ENCODE peak calls at places on chromosomes 4 and X, in eight cellular contexts. P is gastrocnemius medialis; Z is WTC11; Q is cardiac muscle cell; F is AG10803; H is fibroblast of lung; Y is CD8-positive, alpha-beta T cell; M is breast epithelium. O is an unnamed sample.

GRCh38 chrX:10296581-10296980 is 139.8 kb downstream of the CLCN4 start:
- DNase-seq in H (peak), P (no peak), Q (peak), F (peak), Y (no peak), M (no peak), Z (no peak), O (no peak)

GRCh38 chr4:167587361-167587760 is 353.1 kb upstream of the SPOCK3 start:
- DNase-seq in Y (no peak), F (no peak), Z (no peak), M (no peak), H (no peak), Q (no peak), P (no peak), O (no peak)

GRCh38 chr4:147760695-147761094 is 28.8 kb downstream of the ARHGAP10 start:
- DNase-seq in H (no peak), M (peak), F (no peak), Y (no peak), Z (no peak), P (no peak), Q (no peak), O (no peak)

GRCh38 chrX:30865020-30865419 is 24.0 kb downstream of the TAB3 start:
- DNase-seq in Z (peak), F (no peak), Y (no peak), M (no peak), H (no peak), P (no peak), Q (peak), O (no peak)

GRCh38 chr4:2793578-2793919 is 664 bp downstream of the SH3BP2 start:
- DNase-seq in Q (peak), P (no peak), F (peak), H (peak), Z (peak), M (no peak), Y (no peak), O (no peak)

GRCh38 chr4:179447308-179447707 is 2005.1 kb upstream of the AGA start:
- DNase-seq in H (peak), Y (no peak), Z (no peak), M (no peak), P (no peak), F (no peak), Q (no peak), O (no peak)

GRCh38 chr4:121749225-121749624 is 15.7 kb downstream of the SMIM43 start:
- DNase-seq in P (no peak), Z (peak), F (no peak), H (no peak), M (no peak), Q (no peak), Y (no peak), O (no peak)

GRCh38 chrX:134144231-134144630 is 92.8 kb upstream of the CCDC160 start:
- DNase-seq in P (no peak), M (no peak), F (no peak), Y (no peak), H (peak), Q (peak), Z (no peak), O (no peak)

GRCh38 chrX:96436105-96436504 is 248.5 kb upstream of the DIAPH2 start:
- DNase-seq in M (no peak), F (peak), H (peak), Q (peak), Z (no peak), P (no peak), Y (no peak), O (no peak)

GRCh38 chr4:151659631-151660030 is 101.2 kb downstream of the GATB start:
- DNase-seq in P (peak), Q (no peak), H (no peak), Y (no peak), Z (no peak), F (peak), M (no peak), O (no peak)

GRCh38 chr4:82043081-82043808 is 330.5 kb downstream of the HNRNPD start:
- DNase-seq in Q (peak), P (no peak), H (no peak), Z (peak), M (no peak), F (no peak), Y (no peak), O (no peak)

GRCh38 chr4:22653752-22654151 is 39.0 kb upstream of the GBA3 start:
- DNase-seq in H (no peak), Y (no peak), M (no peak), P (no peak), Z (no peak), F (no peak), Q (no peak), O (no peak)

GRCh38 chr4:22730049-22730448 is 37.3 kb downstream of the GBA3 start:
- DNase-seq in P (no peak), Y (no peak), H (no peak), M (no peak), Q (no peak), Z (no peak), F (no peak), O (no peak)

GRCh38 chr4:1928356-1929235 is 57.4 kb downstream of the NSD2 start:
- DNase-seq in M (no peak), Z (no peak), Q (no peak), P (no peak), H (no peak), F (no peak), Y (no peak), O (no peak)

GRCh38 chr4:123546123-123546654 is 149.6 kb downstream of the SPRY1 start:
- DNase-seq in Z (no peak), F (no peak), M (no peak), P (no peak), Y (no peak), Q (no peak), H (no peak), O (no peak)

GRCh38 chr4:123631699-123632098 is 235.1 kb downstream of the SPRY1 start:
- DNase-seq in H (no peak), Q (peak), Y (no peak), M (no peak), Z (no peak), P (no peak), F (peak), O (no peak)

GRCh38 chr4:81455895-81456294 is 15.8 kb downstream of the RASGEF1B start:
- DNase-seq in P (no peak), Q (no peak), Y (no peak), H (no peak), M (no peak), Z (no peak), F (no peak), O (no peak)

GRCh38 chrX:41558531-41558930 is 111.4 kb downstream of the NYX start:
- DNase-seq in Q (peak), Z (no peak), P (no peak), H (peak), M (no peak), Y (no peak), F (peak), O (no peak)

GRCh38 chrX:9436812-9437211 is 28.0 kb upstream of the TBL1X start:
- DNase-seq in H (no peak), F (no peak), Z (no peak), Y (no peak), M (no peak), P (no peak), Q (no peak), O (no peak)

GRCh38 chr4:8702020-8702495 is 109.5 kb downstream of the CPZ start:
- DNase-seq in H (no peak), Y (no peak), P (no peak), Z (no peak), M (no peak), F (no peak), Q (no peak), O (peak)

GRCh38 chr4:94158883-94159282 is 48.8 kb upstream of the SMARCAD1 start:
- DNase-seq in Y (no peak), M (no peak), Q (no peak), F (no peak), Z (no peak), H (no peak), P (no peak), O (no peak)

DNA sequence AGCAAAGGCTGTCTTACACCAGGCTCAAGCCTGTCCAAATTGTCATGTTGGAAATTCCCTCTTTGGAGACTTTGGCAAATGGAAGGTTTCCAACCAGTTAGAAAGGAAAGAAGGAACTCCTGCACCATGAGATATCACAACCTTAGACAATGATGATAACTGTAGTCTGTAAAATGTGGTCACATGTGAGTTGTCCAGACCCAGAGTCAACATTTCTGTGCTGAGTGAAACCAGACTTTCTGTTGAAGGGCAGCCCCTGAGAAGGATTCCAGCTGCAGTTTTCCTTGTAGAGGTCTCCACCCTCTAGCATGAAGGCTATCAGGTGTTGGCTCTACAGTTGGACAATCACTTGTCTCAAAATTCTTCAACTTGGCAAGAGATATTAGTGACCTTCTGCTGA is 82.4 kb downstream of the SOX3 start:
- DNase-seq in P (no peak), M (no peak), Z (no peak), Q (no peak), F (no peak), Y (no peak), H (no peak), O (no peak)
- TF ChIP-seq CTCF in P (no peak), M (no peak), Z (no peak), Q (no peak), F (no peak), Y (no peak), H (no peak), O (no peak)

DNA sequence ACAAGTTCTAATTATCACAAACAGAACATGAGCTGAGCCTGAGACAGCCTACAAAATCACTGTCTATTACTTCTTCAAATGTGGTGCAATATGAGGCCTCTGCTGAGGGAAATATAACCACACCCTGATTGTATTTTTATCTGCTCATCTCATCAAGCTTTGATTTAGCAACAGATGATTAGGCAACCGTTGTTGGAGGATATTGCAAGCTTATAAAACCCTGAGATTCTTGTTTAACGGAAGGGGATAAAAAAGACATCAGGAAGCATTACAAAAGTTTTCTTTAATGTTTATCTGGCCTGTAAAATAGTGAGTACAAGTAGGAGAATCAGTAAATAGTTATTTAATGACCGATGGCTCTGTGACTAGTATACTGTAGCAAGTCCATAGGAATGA is 108.5 kb downstream of the ZNF330 start:
- DNase-seq in Z (no peak), Q (peak), H (peak), Y (no peak), M (no peak), P (peak), F (peak), O (no peak)
- TF ChIP-seq CTCF in Z (no peak), Q (no peak), H (no peak), Y (no peak), M (no peak), P (no peak), F (no peak), O (no peak)

DNA sequence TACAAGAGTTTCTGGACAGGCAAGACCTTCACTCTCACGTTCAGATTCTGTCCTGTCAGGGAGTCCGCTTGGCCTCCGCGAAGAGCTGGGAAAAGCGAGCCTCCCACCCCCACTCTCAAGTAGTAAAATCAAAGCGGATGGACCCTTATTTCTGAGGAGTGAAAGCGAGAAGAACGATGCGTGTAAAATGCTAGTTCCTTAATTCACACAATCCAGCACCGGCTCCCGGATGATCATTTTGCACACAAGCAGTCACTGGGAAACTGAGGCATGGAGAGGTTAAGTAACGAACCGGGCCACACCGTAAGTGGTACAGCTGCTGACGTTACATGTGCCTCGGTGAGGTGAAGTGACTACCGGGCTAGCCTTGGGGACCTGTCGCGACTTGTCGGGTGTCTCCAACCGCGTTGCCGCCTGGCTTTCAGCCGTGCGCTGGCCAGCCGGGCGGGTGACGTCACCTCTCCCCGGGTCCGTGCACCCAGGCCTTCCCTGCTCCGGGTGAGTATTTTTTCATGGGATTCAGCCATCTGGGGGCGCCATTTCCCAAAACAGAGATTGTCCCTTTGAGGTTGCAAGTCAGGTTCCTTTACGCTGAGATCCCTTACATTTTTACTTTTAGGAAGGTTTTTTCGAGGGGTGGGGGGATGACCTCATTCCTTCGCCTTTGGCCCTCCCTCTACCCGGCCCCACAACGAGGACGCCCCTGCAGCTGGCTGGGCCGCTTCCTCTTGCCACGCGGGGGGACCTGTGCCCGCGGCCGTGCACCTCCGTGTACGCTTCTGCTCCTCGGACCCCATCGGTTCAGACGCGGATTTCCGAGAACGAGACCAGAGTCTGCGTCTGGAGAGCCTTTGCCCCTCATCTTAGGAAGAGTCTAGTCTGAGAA is 3.4 kb upstream of the SFRP2 start:
- DNase-seq in P (no peak), Q (peak), Y (no peak), Z (peak), M (peak), F (peak), H (peak), O (peak)
- TF ChIP-seq CTCF in P (peak), Q (peak), Y (no peak), Z (peak), M (no peak), F (peak), H (peak), O (peak)

GRCh38 chr4:126627255-126627654 is 1005.5 kb upstream of the INTU start:
- DNase-seq in Z (peak), M (no peak), H (peak), P (no peak), F (no peak), Q (peak), Y (no peak), O (no peak)
- TF ChIP-seq CTCF in Z (no peak), M (no peak), H (peak), P (no peak), F (peak), Q (peak), Y (no peak), O (no peak)